ENCODE peak calls at places on chromosomes 7 and 10, in five cellular contexts. One of them, this sample, is unnamed.
A peak's percentile ranks its signal among the peaks of the same experiment; 100 is the strongest.

GRCh38 chr7:100483728-100484635 is at the start of gene NYAP1:
- DNase-seq in hepatocyte: peak; percentile 84
- DNase-seq in H9: peak; percentile 79
- DNase-seq in PC-3: peak; percentile 43
- DNase-seq in Karpas-422: peak; percentile 73
- DNase-seq in this sample: no peak

GRCh38 chr7:90312745-90313144 is 8.4 kb downstream of the FAM237B start:
- DNase-seq in hepatocyte: no peak
- DNase-seq in H9: no peak
- DNase-seq in PC-3: peak; percentile 19
- DNase-seq in Karpas-422: peak; percentile 52
- DNase-seq in this sample: no peak

GRCh38 chr10:100364735-100365391 is 17.8 kb downstream of the SCD start:
- DNase-seq in hepatocyte: peak; percentile 89
- DNase-seq in H9: peak; percentile 86
- DNase-seq in PC-3: peak; percentile 86
- DNase-seq in Karpas-422: no peak
- DNase-seq in this sample: peak; percentile 80

GRCh38 chr10:34940436-34940835 is 125.3 kb upstream of the PARD3 start:
- DNase-seq in hepatocyte: no peak
- DNase-seq in H9: no peak
- DNase-seq in PC-3: no peak
- DNase-seq in Karpas-422: no peak
- DNase-seq in this sample: no peak

GRCh38 chr7:12951397-12951801 is 264.0 kb downstream of the ARL4A start:
- DNase-seq in hepatocyte: no peak
- DNase-seq in H9: no peak
- DNase-seq in PC-3: peak; percentile 82
- DNase-seq in Karpas-422: no peak
- DNase-seq in this sample: no peak

GRCh38 chr10:132311338-132311939 is 3.7 kb upstream of the STK32C start:
- DNase-seq in hepatocyte: peak; percentile 70
- DNase-seq in H9: peak; percentile 79
- DNase-seq in PC-3: no peak
- DNase-seq in Karpas-422: no peak
- DNase-seq in this sample: no peak

GRCh38 chr7:143391462-143392404 is 10.6 kb downstream of the ZYX start:
- DNase-seq in hepatocyte: no peak
- DNase-seq in H9: peak; percentile 30
- DNase-seq in PC-3: no peak
- DNase-seq in Karpas-422: no peak
- DNase-seq in this sample: no peak

GRCh38 chr10:18229839-18230238 is 89.6 kb downstream of the CACNB2 start:
- DNase-seq in hepatocyte: no peak
- DNase-seq in H9: no peak
- DNase-seq in PC-3: peak; percentile 54
- DNase-seq in Karpas-422: no peak
- DNase-seq in this sample: no peak

GRCh38 chr10:110758898-110759297 is 112.8 kb upstream of the PDCD4 start:
- DNase-seq in hepatocyte: no peak
- DNase-seq in H9: no peak
- DNase-seq in PC-3: peak; percentile 75
- DNase-seq in Karpas-422: no peak
- DNase-seq in this sample: no peak

GRCh38 chr10:10852464-10852863 is 165.2 kb upstream of the CELF2 start:
- DNase-seq in hepatocyte: no peak
- DNase-seq in H9: no peak
- DNase-seq in PC-3: no peak
- DNase-seq in Karpas-422: no peak
- DNase-seq in this sample: no peak

GRCh38 chr7:150620061-150620460 is 12.1 kb downstream of the GIMAP6 start:
- DNase-seq in hepatocyte: no peak
- DNase-seq in H9: no peak
- DNase-seq in PC-3: peak; percentile 62
- DNase-seq in Karpas-422: no peak
- DNase-seq in this sample: no peak

GRCh38 chr10:17784701-17785100 is 24.4 kb upstream of the MRC1 start:
- DNase-seq in hepatocyte: no peak
- DNase-seq in H9: no peak
- DNase-seq in PC-3: peak; percentile 46
- DNase-seq in Karpas-422: no peak
- DNase-seq in this sample: no peak

GRCh38 chr10:49608166-49608758 is 1.8 kb upstream of the SLC18A3 start:
- DNase-seq in hepatocyte: no peak
- DNase-seq in H9: peak; percentile 17
- DNase-seq in PC-3: no peak
- DNase-seq in Karpas-422: no peak
- DNase-seq in this sample: no peak

GRCh38 chr10:103626178-103626577 is 132.7 kb downstream of the NEURL1 start:
- DNase-seq in hepatocyte: no peak
- DNase-seq in H9: no peak
- DNase-seq in PC-3: no peak
- DNase-seq in Karpas-422: no peak
- DNase-seq in this sample: no peak

GRCh38 chr10:2921956-2922680 is 145.2 kb upstream of the PFKP start:
- DNase-seq in hepatocyte: no peak
- DNase-seq in H9: no peak
- DNase-seq in PC-3: peak; percentile 50
- DNase-seq in Karpas-422: no peak
- DNase-seq in this sample: no peak

GRCh38 chr7:81013036-81013435 is 94.2 kb upstream of the SEMA3C start:
- DNase-seq in hepatocyte: peak; percentile 19
- DNase-seq in H9: no peak
- DNase-seq in PC-3: peak; percentile 71
- DNase-seq in Karpas-422: no peak
- DNase-seq in this sample: peak; percentile 26

GRCh38 chr7:101964680-101965079 is 147.3 kb downstream of the CUX1 start:
- DNase-seq in hepatocyte: no peak
- DNase-seq in H9: no peak
- DNase-seq in PC-3: no peak
- DNase-seq in Karpas-422: no peak
- DNase-seq in this sample: no peak

GRCh38 chr10:69644658-69645295 is 14.7 kb downstream of the FAM241B start:
- DNase-seq in hepatocyte: peak; percentile 83
- DNase-seq in H9: peak; percentile 79
- DNase-seq in PC-3: peak; percentile 89
- DNase-seq in Karpas-422: peak; percentile 81
- DNase-seq in this sample: no peak

GRCh38 chr10:113630929-113631533 is 32.8 kb downstream of the NRAP start:
- DNase-seq in hepatocyte: no peak
- DNase-seq in H9: no peak
- DNase-seq in PC-3: no peak
- DNase-seq in Karpas-422: no peak
- DNase-seq in this sample: no peak

GRCh38 chr10:96858038-96858705 is 26.1 kb downstream of the LCOR start:
- DNase-seq in hepatocyte: no peak
- DNase-seq in H9: no peak
- DNase-seq in PC-3: no peak
- DNase-seq in Karpas-422: no peak
- DNase-seq in this sample: no peak

GRCh38 chr7:25801214-25801613 is 350.8 kb upstream of the NFE2L3 start:
- DNase-seq in hepatocyte: no peak
- DNase-seq in H9: no peak
- DNase-seq in PC-3: no peak
- DNase-seq in Karpas-422: no peak
- DNase-seq in this sample: no peak

GRCh38 chr7:30908681-30909080 is 3.0 kb upstream of the AQP1 start:
- DNase-seq in hepatocyte: no peak
- DNase-seq in H9: peak; percentile 79
- DNase-seq in PC-3: no peak
- DNase-seq in Karpas-422: peak; percentile 87
- DNase-seq in this sample: no peak

GRCh38 chr7:46152671-46153070 is 231.6 kb upstream of the IGFBP3 start:
- DNase-seq in hepatocyte: no peak
- DNase-seq in H9: no peak
- DNase-seq in PC-3: no peak
- DNase-seq in Karpas-422: no peak
- DNase-seq in this sample: no peak

GRCh38 chr10:23037561-23037960 is 57.8 kb upstream of the MSRB2 start:
- DNase-seq in hepatocyte: no peak
- DNase-seq in H9: no peak
- DNase-seq in PC-3: no peak
- DNase-seq in Karpas-422: no peak
- DNase-seq in this sample: no peak

DNA sequence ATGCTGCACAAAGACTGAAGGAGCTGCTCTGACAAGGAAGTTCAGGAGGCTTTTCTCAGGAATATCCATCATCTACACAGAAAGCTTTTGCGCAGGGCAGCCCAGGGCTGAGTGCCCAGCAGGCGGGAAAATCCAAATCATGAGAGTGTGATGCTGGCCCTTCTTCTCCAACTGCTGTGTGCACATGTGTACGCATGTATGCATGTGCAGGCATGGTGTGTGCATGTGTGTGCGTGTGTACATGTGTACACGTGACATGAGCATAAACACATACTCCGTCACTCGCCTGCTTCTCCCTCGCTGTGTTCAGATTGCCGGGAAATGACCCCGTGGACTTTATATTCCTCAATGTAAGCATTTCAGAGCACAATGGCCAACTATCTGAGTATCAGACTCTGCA is 85.1 kb downstream of the PRPF18 start:
- DNase-seq in hepatocyte: no peak
- DNase-seq in H9: no peak
- DNase-seq in PC-3: no peak
- DNase-seq in Karpas-422: no peak
- DNase-seq in this sample: no peak
- H3K27ac ChIP-seq in hepatocyte: peak overlapping the region; percentile 67
- H3K27ac ChIP-seq in H9: no peak overlapping the region
- H3K27ac ChIP-seq in PC-3: no peak overlapping the region
- H3K27ac ChIP-seq in Karpas-422: no peak overlapping the region
- H3K27ac ChIP-seq in this sample: no peak overlapping the region

DNA sequence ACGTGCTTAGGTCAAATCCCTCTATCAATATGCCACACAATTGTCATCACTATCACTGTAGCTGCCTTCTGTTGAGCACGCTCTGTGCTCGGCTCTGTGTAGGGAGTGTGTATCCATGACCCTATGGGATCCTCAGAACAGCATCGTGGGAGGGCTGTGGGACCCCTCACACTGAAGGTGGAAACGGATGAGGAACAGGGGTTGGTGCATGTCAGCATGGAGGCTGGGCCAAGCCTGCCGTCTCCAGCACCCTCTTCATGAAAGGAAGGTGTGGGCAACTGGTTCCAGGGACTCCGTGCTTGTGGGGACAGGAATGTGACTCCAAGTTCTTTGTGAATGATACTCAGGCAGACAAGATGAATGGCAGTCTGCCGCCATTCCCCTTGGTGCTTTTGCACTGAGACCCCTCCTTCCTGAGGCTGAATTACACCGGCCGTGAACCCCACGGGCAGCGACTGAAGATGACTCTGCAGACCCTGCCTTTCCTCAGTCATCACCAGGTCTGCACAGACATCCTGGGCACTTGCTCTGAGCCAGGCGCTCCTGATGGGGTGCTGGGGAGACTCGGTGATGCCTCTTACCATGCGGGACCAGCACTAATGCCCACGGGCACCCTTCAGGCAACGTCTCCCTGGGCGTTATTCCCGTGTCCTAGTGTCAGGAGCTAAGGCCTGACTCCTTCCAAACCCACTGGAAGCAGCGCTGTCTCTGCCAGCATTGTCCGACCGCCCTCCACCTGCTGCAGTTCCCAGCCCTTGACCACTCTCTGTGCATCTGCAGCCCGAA is 495.2 kb downstream of the TCERG1L start:
- DNase-seq in hepatocyte: no peak
- DNase-seq in H9: no peak
- DNase-seq in PC-3: no peak
- DNase-seq in Karpas-422: no peak
- DNase-seq in this sample: no peak
- H4K20me1 ChIP-seq in hepatocyte: no peaks in the 10 kb centered on the region
- H4K20me1 ChIP-seq in H9: peaks cover 1% of the 10 kb centered on the region
- H4K20me1 ChIP-seq in PC-3: no peaks in the 10 kb centered on the region
- H4K20me1 ChIP-seq in Karpas-422: no peaks in the 10 kb centered on the region
- H4K20me1 ChIP-seq in this sample: no peaks in the 10 kb centered on the region

GRCh38 chr10:126374435-126374834 is 13.8 kb downstream of the ADAM12 start:
- DNase-seq in hepatocyte: no peak
- DNase-seq in H9: no peak
- DNase-seq in PC-3: no peak
- DNase-seq in Karpas-422: no peak
- DNase-seq in this sample: no peak
- H3K27ac ChIP-seq in hepatocyte: no peak overlapping the region
- H3K27ac ChIP-seq in H9: no peak overlapping the region
- H3K27ac ChIP-seq in PC-3: no peak overlapping the region
- H3K27ac ChIP-seq in Karpas-422: no peak overlapping the region
- H3K27ac ChIP-seq in this sample: no peak overlapping the region

GRCh38 chr7:106101726-106102125 is 10.4 kb downstream of the SYPL1 start:
- DNase-seq in hepatocyte: no peak
- DNase-seq in H9: no peak
- DNase-seq in PC-3: no peak
- DNase-seq in Karpas-422: peak; percentile 63
- DNase-seq in this sample: no peak
- H4K20me1 ChIP-seq in hepatocyte: peaks cover 64% of the 10 kb centered on the region
- H4K20me1 ChIP-seq in H9: no peaks in the 10 kb centered on the region
- H4K20me1 ChIP-seq in PC-3: peaks cover 51% of the 10 kb centered on the region
- H4K20me1 ChIP-seq in Karpas-422: peaks cover 42% of the 10 kb centered on the region
- H4K20me1 ChIP-seq in this sample: peaks cover 10% of the 10 kb centered on the region

DNA sequence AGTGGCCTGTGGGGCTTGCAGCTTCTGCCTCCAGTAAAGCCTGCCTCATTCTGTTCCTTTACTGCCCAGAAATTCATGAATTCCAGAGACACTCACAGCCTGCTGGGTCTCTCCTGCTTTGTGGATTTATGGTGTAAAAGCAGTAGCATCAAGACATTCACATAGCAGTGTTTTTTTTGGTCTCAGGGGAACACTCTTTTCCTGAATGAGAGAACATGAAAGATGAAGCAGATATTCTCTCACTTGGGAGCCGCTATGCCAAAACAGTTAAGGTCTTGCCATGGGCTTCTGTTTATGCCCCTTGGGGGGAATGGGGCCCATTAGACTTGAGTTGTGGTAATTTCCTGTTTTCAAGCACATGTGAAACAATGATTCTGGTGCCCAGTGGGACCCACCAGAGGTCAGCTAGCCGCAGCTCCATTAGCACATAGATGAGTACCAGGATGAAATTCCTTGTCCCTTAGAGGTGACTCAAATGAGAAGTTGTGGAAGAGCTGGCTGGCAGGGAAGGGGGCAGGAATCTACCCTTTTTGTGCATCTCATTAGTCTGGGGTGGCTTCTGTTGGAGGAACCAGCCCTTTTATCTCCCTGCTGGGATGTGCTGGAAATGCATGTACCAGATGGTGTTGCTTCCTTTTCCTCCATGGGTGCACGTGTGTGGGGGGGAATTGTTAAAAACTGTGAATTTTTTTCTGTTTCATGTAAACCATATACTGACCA is 13.2 kb downstream of the BMPER start:
- DNase-seq in hepatocyte: no peak
- DNase-seq in H9: no peak
- DNase-seq in PC-3: no peak
- DNase-seq in Karpas-422: no peak
- DNase-seq in this sample: no peak
- H3K27ac ChIP-seq in hepatocyte: no peak overlapping the region
- H3K27ac ChIP-seq in H9: no peak overlapping the region
- H3K27ac ChIP-seq in PC-3: no peak overlapping the region
- H3K27ac ChIP-seq in Karpas-422: no peak overlapping the region
- H3K27ac ChIP-seq in this sample: no peak overlapping the region

This sample was measured in keratinocyte.